ENCODE peak calls at places on chromosomes 4 and X, in four cellular contexts. N is CD8-positive, alpha-beta memory T cell; E is upper lobe of right lung; T is aorta. R is an unnamed sample. For H3K4me1 and H3K9me3, the result is how much of the 10 kb centered on the place peaks cover.

GRCh38 chr4:113148925-113149324 is 99.5 kb downstream of the ANK2 start:
- DNase-seq in N (no peak), T (no peak), E (no peak), R (no peak)

GRCh38 chr4:185115827-185116232 is 27.2 kb upstream of the SLC25A4 start:
- DNase-seq in E (peak), N (no peak), T (peak), R (no peak)

GRCh38 chr4:184259081-184259480 is 41.4 kb upstream of the ENPP6 start:
- DNase-seq in T (no peak), E (no peak), N (no peak), R (no peak)

GRCh38 chrX:1389181-1389992 is 2.5 kb downstream of the SLC25A6 start:
- DNase-seq in N (no peak), T (peak), E (peak), R (peak)

GRCh38 chr4:37909690-37910486 is 19.0 kb downstream of the TBC1D1 start:
- DNase-seq in N (no peak), E (no peak), T (no peak), R (no peak)

GRCh38 chr4:57110635-57111546 is 706 bp upstream of the IGFBP7 start:
- DNase-seq in E (peak), N (no peak), T (peak), R (peak)

GRCh38 chr4:115664285-115664684 is 550.9 kb upstream of the NDST4 start:
- DNase-seq in T (no peak), E (no peak), N (no peak), R (no peak)

GRCh38 chr4:686371-687040 is 2.4 kb downstream of the SLC49A3 start:
- DNase-seq in T (peak), E (peak), N (no peak), R (no peak)

GRCh38 chr4:163448541-163449203 is 24.9 kb downstream of the TKTL2 start:
- DNase-seq in T (no peak), E (no peak), N (no peak), R (no peak)

GRCh38 chr4:181140037-181140603 is 1103.1 kb upstream of the TENM3 start:
- DNase-seq in T (no peak), E (no peak), N (no peak), R (no peak)

GRCh38 chr4:172232966-172233365 is 419.8 kb downstream of the GALNTL6 start:
- DNase-seq in E (no peak), N (no peak), T (no peak), R (no peak)

GRCh38 chr4:118173956-118174355 is 139.7 kb downstream of the NDST3 start:
- DNase-seq in T (no peak), N (no peak), E (no peak), R (no peak)

GRCh38 chr4:174265917-174266316 is 17.6 kb downstream of the FBXO8 start:
- DNase-seq in N (no peak), E (no peak), T (no peak), R (no peak)

GRCh38 chr4:98749206-98749605 is 90.8 kb upstream of the TSPAN5 start:
- DNase-seq in E (no peak), T (no peak), N (no peak), R (no peak)

GRCh38 chr4:3316146-3316545 is 23.3 kb downstream of the RGS12 start:
- DNase-seq in N (no peak), E (peak), T (peak), R (no peak)

GRCh38 chrX:122567911-122568310 is 616.2 kb upstream of the GRIA3 start:
- DNase-seq in N (no peak), T (no peak), E (no peak), R (no peak)

GRCh38 chr4:169922632-169923276 is 103.4 kb downstream of the MFAP3L start:
- DNase-seq in N (no peak), E (no peak), T (no peak), R (no peak)

GRCh38 chr4:168514249-168514852 is 17.5 kb downstream of the PALLD start:
- DNase-seq in E (no peak), N (no peak), T (no peak), R (no peak)

GRCh38 chr4:62814510-62815047 is 1594.7 kb downstream of the TECRL start:
- DNase-seq in E (no peak), N (no peak), T (no peak), R (no peak)

GRCh38 chr4:22246816-22247215 is 269.1 kb downstream of the ADGRA3 start:
- DNase-seq in T (no peak), E (no peak), N (no peak), R (no peak)

GRCh38 chrX:105533951-105534350 is 288.4 kb upstream of the NRK start:
- DNase-seq in T (no peak), E (no peak), N (no peak), R (no peak)

GRCh38 chr4:140666889-140667614 is 89.1 kb downstream of the TBC1D9 start:
- DNase-seq in T (no peak), N (no peak), E (no peak), R (no peak)

GRCh38 chr4:12636191-12636590 is 847.9 kb downstream of the RAB28 start:
- DNase-seq in E (no peak), N (no peak), T (no peak), R (no peak)

GRCh38 chrX:119093991-119094741 is 21.4 kb downstream of the CT47C1 start:
- DNase-seq in E (no peak), T (no peak), N (no peak), R (no peak)

DNA sequence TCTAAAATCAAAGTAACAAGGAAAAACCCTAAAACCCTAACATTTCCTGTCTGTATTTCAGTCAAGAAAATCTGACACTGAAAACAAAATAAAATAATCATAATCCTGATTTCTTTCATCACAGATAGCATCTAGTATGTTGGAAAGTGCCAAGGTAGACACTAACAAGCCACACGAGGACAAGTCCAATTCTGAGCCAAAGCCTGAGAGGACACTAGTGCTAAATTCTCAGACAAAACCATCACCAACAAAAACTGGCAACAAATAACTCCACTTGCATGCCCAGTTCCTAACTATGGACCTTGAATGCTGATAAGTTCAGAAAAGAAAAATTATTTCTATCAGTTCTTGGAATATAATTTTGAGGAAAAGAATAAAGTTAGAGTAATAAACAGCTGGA is 113.7 kb downstream of the MANBA start:
- DNase-seq in T (no peak), E (no peak), N (no peak), R (no peak)
- H3K4me1 ChIP-seq in T (under half), E (under half), N (under half), R (under half)

GRCh38 chrX:41900321-41900720 is 23.0 kb downstream of the CASK start:
- DNase-seq in E (no peak), T (no peak), N (no peak), R (no peak)

GRCh38 chrX:41890026-41890423 is 33.3 kb downstream of the CASK start:
- DNase-seq in N (no peak), T (no peak), E (no peak), R (no peak)

GRCh38 chrX:41895826-41896225 is 27.5 kb downstream of the CASK start:
- DNase-seq in T (no peak), E (no peak), N (no peak), R (no peak)
- H3K9me3 ChIP-seq in T (under half), E (under half), N (under half), R (under half)

GRCh38 chrX:13695601-13696115 is 6.7 kb downstream of the RAB9A start:
- DNase-seq in T (no peak), E (no peak), N (no peak), R (no peak)
- H3K27ac ChIP-seq in T (no peak), E (no peak), N (no peak), R (no peak)

GRCh38 chr4:8050180-8050554 is 108.4 kb downstream of the ABLIM2 start:
- DNase-seq in E (no peak), N (no peak), T (no peak), R (no peak)

GRCh38 chr4:8053688-8054449 is 104.7 kb downstream of the ABLIM2 start:
- DNase-seq in E (no peak), N (no peak), T (no peak), R (no peak)

GRCh38 chr4:8052160-8052691 is 106.4 kb downstream of the ABLIM2 start:
- DNase-seq in E (no peak), T (no peak), N (no peak), R (no peak)

GRCh38 chr4:8050555-8051206 is 107.9 kb downstream of the ABLIM2 start:
- DNase-seq in T (peak), N (no peak), E (peak), R (peak)

DNA sequence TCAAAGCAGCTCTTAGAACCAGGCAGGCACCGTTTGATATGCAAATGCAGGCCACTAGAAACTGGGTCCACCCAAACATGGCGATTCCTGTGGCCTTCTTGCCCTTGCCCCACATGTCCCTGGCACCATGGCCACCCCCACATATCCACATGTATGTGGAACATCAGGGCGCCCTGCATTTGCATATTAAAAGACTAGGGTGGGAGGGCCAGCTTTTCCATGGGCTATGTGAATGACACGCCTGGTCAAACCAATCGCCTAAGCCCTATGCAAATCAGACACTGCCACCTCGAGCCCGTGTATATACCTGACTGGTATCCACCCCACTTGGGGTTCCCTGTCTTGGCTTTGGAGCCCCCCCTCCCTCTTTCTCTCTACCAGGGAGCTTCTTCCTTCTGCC is 107.0 kb downstream of the ABLIM2 start:
- DNase-seq in T (no peak), E (no peak), N (no peak), R (no peak)
- H3K4me1 ChIP-seq in T (under half), E (under half), N (under half), R (under half)

GRCh38 chrX:140360924-140361323 is 143.9 kb downstream of the SOX3 start:
- DNase-seq in N (no peak), E (no peak), T (no peak), R (no peak)

GRCh38 chrX:140354431-140355120 is 150.3 kb downstream of the SOX3 start:
- DNase-seq in T (no peak), E (no peak), N (no peak), R (no peak)

GRCh38 chrX:140360284-140360683 is 144.6 kb downstream of the SOX3 start:
- DNase-seq in T (no peak), N (no peak), E (no peak), R (no peak)

GRCh38 chrX:140355922-140356321 is 148.9 kb downstream of the SOX3 start:
- DNase-seq in E (no peak), N (no peak), T (no peak), R (no peak)
- H3K9me3 ChIP-seq in E (under half), N (under half), T (under half), R (under half)